ENCODE peak calls at places on chromosomes 3 and 15, in five cellular contexts. E is mesenchymal stem cell, D is IMR-90, C is mesendoderm, M is H1. K is an unnamed sample.

GRCh38 chr15:60592386-60593339 is 113.7 kb upstream of the ICE2 start:
- DNase-seq in C (peak; percentile 93), M (peak; percentile 81), E (peak; percentile 83), D (peak; percentile 68), K (peak; percentile 74)

GRCh38 chr15:67855842-67856241 is 16.0 kb upstream of the RNU6-1 start:
- DNase-seq in M (no peak), E (no peak), D (no peak), C (no peak), K (no peak)

GRCh38 chr3:181561130-181561529 is 150.6 kb upstream of the SOX2 start:
- DNase-seq in D (no peak), C (no peak), M (no peak), E (no peak), K (no peak)

GRCh38 chr3:131091768-131092167 is 65.1 kb downstream of the NEK11 start:
- DNase-seq in M (no peak), D (peak; percentile 30), E (no peak), C (peak; percentile 75), K (no peak)

GRCh38 chr3:123586131-123586530 is 1.3 kb upstream of the HACD2 start:
- DNase-seq in M (peak; percentile 62), C (peak; percentile 93), E (peak; percentile 62), D (no peak), K (peak; percentile 18)

GRCh38 chr15:25708391-25708790 is 154.7 kb downstream of the ATP10A start:
- DNase-seq in M (no peak), D (no peak), C (no peak), E (no peak), K (no peak)

GRCh38 chr3:194871143-194871863 is 185.6 kb downstream of the FAM43A start:
- DNase-seq in M (no peak), E (peak; percentile 85), C (peak; percentile 68), D (peak; percentile 91), K (no peak)

GRCh38 chr3:108598375-108598774 is 8.9 kb downstream of the DZIP3 start:
- DNase-seq in D (no peak), M (no peak), C (no peak), E (no peak), K (no peak)

GRCh38 chr3:115927210-115927609 is 303.9 kb downstream of the GAP43 start:
- DNase-seq in D (no peak), M (no peak), E (no peak), C (no peak), K (no peak)

GRCh38 chr3:189710620-189711388 is 79.6 kb downstream of the TP63 start:
- DNase-seq in E (peak; percentile 95), D (peak; percentile 99), M (no peak), C (peak; percentile 67), K (no peak)

GRCh38 chr3:192652731-192653130 is 74.6 kb downstream of the FGF12 start:
- DNase-seq in C (peak; percentile 71), M (no peak), D (no peak), E (no peak), K (no peak)

DNA sequence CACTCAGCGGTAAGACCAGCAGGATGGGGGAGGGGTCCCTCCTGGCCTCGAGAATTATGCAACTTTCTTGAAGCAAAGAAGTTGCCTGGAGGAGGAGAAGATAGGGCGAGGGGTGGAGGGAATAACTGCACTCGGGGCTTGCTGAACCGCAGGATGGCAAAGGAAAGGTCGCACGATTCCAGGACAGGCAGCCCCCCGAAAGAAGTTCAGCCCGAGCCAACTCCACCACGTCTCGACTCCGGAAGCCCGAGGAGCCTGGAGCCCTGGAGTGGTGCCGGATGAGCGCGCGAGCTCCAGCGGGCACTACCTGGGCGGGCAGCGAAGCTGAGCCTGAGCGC is 398 bp downstream of the WWTR1 start:
- DNase-seq in C (peak; percentile 87), D (peak; percentile 59), E (peak; percentile 81), M (no peak), K (no peak)
- H2BK15ac ChIP-seq in C (no peak overlapping the region), D (peak overlapping the region; percentile 53), E (no peak overlapping the region), M (no peak overlapping the region), K (peak overlapping the region; percentile 70)

GRCh38 chr15:42737529-42738328 is 801 bp upstream of the CDAN1 start:
- DNase-seq in C (peak; percentile 6), D (peak; percentile 4), E (no peak), M (no peak), K (no peak)

GRCh38 chr15:42735382-42736165 is 1.4 kb downstream of the CDAN1 start:
- DNase-seq in E (no peak), C (no peak), D (no peak), M (no peak), K (no peak)

GRCh38 chr15:42734076-42734672 is 2.8 kb downstream of the CDAN1 start:
- DNase-seq in E (no peak), M (no peak), D (no peak), C (no peak), K (no peak)

GRCh38 chr15:42736793-42737528 is at the start of gene CDAN1:
- DNase-seq in M (peak; percentile 95), C (peak; percentile 86), E (peak; percentile 85), D (peak; percentile 75), K (peak; percentile 86)

DNA sequence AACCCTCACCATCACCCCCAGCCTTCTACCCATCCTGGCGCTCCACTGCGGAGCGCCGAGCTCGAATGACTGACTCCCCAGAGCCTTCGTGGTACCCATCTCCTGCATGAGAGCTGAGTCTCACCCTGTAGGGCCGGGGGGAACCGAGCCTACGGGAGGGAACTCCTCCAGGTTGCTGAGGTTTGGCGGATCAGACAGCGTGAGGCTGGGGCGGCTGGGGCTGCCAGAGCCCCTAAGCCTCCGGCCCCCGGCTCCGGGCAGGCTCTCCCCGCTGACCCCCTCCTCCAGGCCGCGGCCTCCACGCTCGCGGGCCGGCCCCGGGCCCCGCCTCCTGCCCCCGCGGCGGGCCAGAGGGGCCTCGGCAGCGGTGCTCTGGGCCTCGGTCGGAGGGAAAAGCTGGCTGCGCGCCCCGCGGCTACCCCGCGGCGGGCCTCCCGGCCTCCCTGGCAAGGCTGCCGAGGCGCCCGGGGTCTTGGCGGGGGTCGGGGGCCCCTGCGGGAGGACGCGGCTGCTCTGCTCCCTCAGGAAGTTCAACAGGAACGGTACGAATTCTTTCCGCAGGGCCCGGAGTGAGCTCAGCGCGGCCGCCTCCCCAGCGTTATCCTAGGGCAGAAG is 643 bp downstream of the CDAN1 start:
- DNase-seq in C (peak; percentile 35), E (peak; percentile 17), D (no peak), M (no peak), K (no peak)
- H3K4ac ChIP-seq in C (peak overlapping the region; percentile 66), E (peak overlapping the region; percentile 84), D (peak overlapping the region; percentile 80), M (no peak overlapping the region), K (no peak overlapping the region)

GRCh38 chr3:50274371-50275104 is 4.3 kb upstream of the LSMEM2 start:
- DNase-seq in M (peak; percentile 94), C (peak; percentile 90), D (peak; percentile 57), E (peak; percentile 67), K (no peak)

GRCh38 chr3:50275996-50276761 is 2.7 kb upstream of the LSMEM2 start:
- DNase-seq in E (no peak), M (peak; percentile 78), D (no peak), C (no peak), K (no peak)

GRCh38 chr3:50273689-50274065 is 4.7 kb downstream of the SEMA3B start:
- DNase-seq in E (no peak), C (no peak), D (no peak), M (no peak), K (no peak)

GRCh38 chr3:50276762-50277101 is 2.2 kb upstream of the LSMEM2 start:
- DNase-seq in E (no peak), C (no peak), D (no peak), M (no peak), K (no peak)

DNA sequence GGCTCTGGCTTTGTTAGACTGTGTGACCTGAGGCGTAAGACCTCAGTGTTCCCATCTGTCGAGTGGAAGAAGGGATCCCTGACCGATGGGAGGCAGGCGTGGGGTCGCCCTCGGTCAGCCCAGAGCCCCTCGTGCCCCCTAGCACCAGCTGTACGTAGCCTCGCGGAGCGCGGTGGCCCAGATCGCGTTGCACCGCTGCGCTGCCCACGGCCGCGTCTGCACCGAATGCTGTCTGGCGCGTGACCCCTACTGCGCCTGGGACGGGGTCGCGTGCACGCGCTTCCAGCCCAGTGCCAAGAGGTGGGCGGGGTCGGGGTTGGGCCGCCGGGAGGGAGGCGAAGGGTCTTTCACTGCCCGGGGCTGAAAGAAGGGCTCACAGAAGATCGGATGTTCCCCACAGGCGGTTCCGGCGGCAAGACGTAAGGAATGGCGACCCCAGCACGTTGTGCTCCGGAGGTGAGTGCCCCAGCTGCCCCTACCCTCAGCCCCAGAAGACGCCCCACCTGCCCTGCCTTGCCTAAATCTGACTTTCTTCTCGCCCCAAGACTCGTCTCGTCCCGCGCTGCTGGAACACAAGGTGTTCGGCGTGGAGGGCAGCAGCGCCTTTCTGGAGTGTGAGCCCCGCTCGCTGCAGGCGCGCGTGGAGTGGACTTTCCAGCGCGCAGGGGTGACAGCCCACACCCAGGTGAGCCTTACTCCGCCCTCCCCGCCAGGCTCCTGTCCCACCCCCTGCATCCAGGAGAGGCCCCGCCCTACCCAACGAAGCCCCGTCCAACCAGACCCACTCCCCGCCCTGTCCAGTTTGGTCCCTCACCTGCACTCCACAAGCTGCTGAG is 3.5 kb upstream of the LSMEM2 start:
- DNase-seq in E (no peak), D (no peak), M (peak; percentile 80), C (no peak), K (no peak)
- H3K4me3 ChIP-seq in E (no peak overlapping the region), D (no peak overlapping the region), M (peak overlapping the region; percentile 42), C (no peak overlapping the region), K (peak overlapping the region; percentile 22)

GRCh38 chr3:159902531-159903314 is 85.9 kb upstream of the IL12A start:
- DNase-seq in D (no peak), M (no peak), E (no peak), C (peak; percentile 37), K (no peak)
- H2BK15ac ChIP-seq in D (no peak overlapping the region), M (no peak overlapping the region), E (no peak overlapping the region), C (no peak overlapping the region), K (no peak overlapping the region)

GRCh38 chr3:139388961-139389551 is 391 bp downstream of the COPB2 start:
- DNase-seq in M (no peak), C (no peak), D (no peak), E (peak; percentile 28), K (peak; percentile 2)
- H3K4ac ChIP-seq in M (no peak overlapping the region), C (peak overlapping the region; percentile 63), D (peak overlapping the region; percentile 93), E (peak overlapping the region; percentile 75), K (no peak overlapping the region)